ENCODE peak calls at places on chromosomes 7 and 10, in eight cellular contexts. O is fibroblast of lung, W is K562, S is DND-41, F is IMR-90, Q is GM23248, L is GM23338, Y is SK-N-SH. R is an unnamed sample.
A peak's percentile ranks its signal among the peaks of the same experiment; 100 is the strongest.

GRCh38 chr7:33286521-33286920 is 157.2 kb downstream of the BBS9 start:
- DNase-seq in O (no peak), W (no peak), S (no peak), F (no peak), Q (no peak), L (no peak), Y (no peak), R (no peak)

GRCh38 chr7:81491573-81491972 is 278.3 kb downstream of the HGF start:
- DNase-seq in O (no peak), W (no peak), S (no peak), F (no peak), Q (no peak), L (no peak), Y (no peak), R (no peak)

GRCh38 chr7:1473864-1474512 is 14.7 kb upstream of the MICALL2 start:
- DNase-seq in O (peak; percentile 68), W (peak; percentile 86), S (peak; percentile 83), F (peak; percentile 79), Q (peak; percentile 90), L (peak; percentile 93), Y (peak; percentile 97), R (peak; percentile 92)

GRCh38 chr10:114276066-114276465 is 37.0 kb downstream of the VWA2 start:
- DNase-seq in O (no peak), W (no peak), S (no peak), F (no peak), Q (no peak), L (no peak), Y (no peak), R (no peak)

GRCh38 chr10:17504547-17505245 is 50.3 kb upstream of the ST8SIA6 start:
- DNase-seq in O (peak; percentile 94), W (no peak), S (no peak), F (peak; percentile 84), Q (peak; percentile 80), L (no peak), Y (no peak), R (no peak)

GRCh38 chr10:49831352-49832040 is 69.4 kb upstream of the OGDHL start:
- DNase-seq in O (peak; percentile 74), W (no peak), S (no peak), F (peak; percentile 34), Q (peak; percentile 1), L (peak; percentile 90), Y (no peak), R (peak; percentile 85)

GRCh38 chr10:96038476-96039387 is 4.7 kb upstream of the CCNJ start:
- DNase-seq in O (no peak), W (no peak), S (no peak), F (no peak), Q (no peak), L (no peak), Y (no peak), R (peak; percentile 56)

GRCh38 chr7:18096087-18096486 is 68.4 kb upstream of the PRPS1L1 start:
- DNase-seq in O (no peak), W (no peak), S (no peak), F (no peak), Q (no peak), L (no peak), Y (no peak), R (no peak)

GRCh38 chr7:74418076-74418475 is 35.6 kb upstream of the GTF2IRD1 start:
- DNase-seq in O (no peak), W (no peak), S (no peak), F (no peak), Q (no peak), L (no peak), Y (no peak), R (no peak)

GRCh38 chr10:14681305-14681704 is 93.4 kb downstream of the FAM107B start:
- DNase-seq in O (no peak), W (no peak), S (no peak), F (peak; percentile 33), Q (no peak), L (no peak), Y (no peak), R (no peak)

GRCh38 chr7:123594813-123595241 is 6.8 kb upstream of the ASB15 start:
- DNase-seq in O (peak; percentile 6), W (no peak), S (no peak), F (no peak), Q (peak; percentile 15), L (peak; percentile 84), Y (no peak), R (peak; percentile 90)

GRCh38 chr10:60296073-60296472 is 93.6 kb downstream of the ANK3 start:
- DNase-seq in O (no peak), W (no peak), S (no peak), F (no peak), Q (no peak), L (no peak), Y (no peak), R (no peak)

GRCh38 chr7:135326636-135327280 is 93.1 kb downstream of the STRA8 start:
- DNase-seq in O (peak; percentile 54), W (no peak), S (no peak), F (peak; percentile 51), Q (peak; percentile 18), L (no peak), Y (no peak), R (no peak)

GRCh38 chr7:2032030-2032875 is 200.5 kb downstream of the MAD1L1 start:
- DNase-seq in O (peak; percentile 46), W (no peak), S (peak; percentile 17), F (peak; percentile 59), Q (peak; percentile 8), L (no peak), Y (peak; percentile 56), R (no peak)

GRCh38 chr10:31142026-31142425 is 110.4 kb upstream of the ZNF438 start:
- DNase-seq in O (peak; percentile 99), W (no peak), S (peak; percentile 3), F (peak; percentile 90), Q (peak; percentile 82), L (no peak), Y (no peak), R (no peak)

GRCh38 chr10:44786451-44786850 is 124.7 kb upstream of the TMEM72 start:
- DNase-seq in O (peak; percentile 99), W (no peak), S (no peak), F (peak; percentile 93), Q (peak; percentile 63), L (peak; percentile 7), Y (no peak), R (no peak)

GRCh38 chr10:356452-356851 is 221.2 kb downstream of the ZMYND11 start:
- DNase-seq in O (no peak), W (no peak), S (no peak), F (no peak), Q (no peak), L (no peak), Y (no peak), R (no peak)

GRCh38 chr10:88270871-88271713 is 312.0 kb downstream of the RNLS start:
- DNase-seq in O (peak; percentile 94), W (no peak), S (peak; percentile 81), F (peak; percentile 71), Q (peak; percentile 85), L (no peak), Y (no peak), R (no peak)

GRCh38 chr10:63491558-63492316 is 26.0 kb upstream of the JMJD1C start:
- DNase-seq in O (peak; percentile 63), W (no peak), S (no peak), F (peak; percentile 74), Q (peak; percentile 88), L (peak; percentile 24), Y (no peak), R (no peak)

GRCh38 chr10:51137741-51138529 is 63.6 kb downstream of the PRKG1 start:
- DNase-seq in O (peak; percentile 60), W (no peak), S (no peak), F (peak; percentile 76), Q (peak; percentile 86), L (no peak), Y (no peak), R (no peak)

GRCh38 chr7:143415696-143416095 is 7.0 kb upstream of the EPHA1 start:
- DNase-seq in O (peak; percentile 72), W (no peak), S (no peak), F (peak; percentile 56), Q (peak; percentile 47), L (no peak), Y (no peak), R (no peak)

GRCh38 chr7:36474283-36475010 is 84.8 kb downstream of the ANLN start:
- DNase-seq in O (peak; percentile 77), W (peak; percentile 50), S (no peak), F (peak; percentile 41), Q (no peak), L (no peak), Y (no peak), R (no peak)

GRCh38 chr10:42523098-42523497 is 115.3 kb downstream of the ZNF33B start:
- DNase-seq in O (no peak), W (no peak), S (no peak), F (no peak), Q (no peak), L (no peak), Y (no peak), R (no peak)

GRCh38 chr7:93430917-93431588 is 143.5 kb downstream of the CALCR start:
- DNase-seq in O (no peak), W (no peak), S (peak; percentile 46), F (no peak), Q (no peak), L (no peak), Y (no peak), R (no peak)
- H3K4me2 ChIP-seq in O (no peak overlapping the region), W (no peak overlapping the region), S (peak overlapping the region; percentile 16), F (no peak overlapping the region), Q (no peak overlapping the region), L (no peak overlapping the region), Y (no peak overlapping the region), R (no peak overlapping the region)

GRCh38 chr10:132272061-132272766 is 35.5 kb downstream of the STK32C start:
- DNase-seq in O (peak; percentile 78), W (no peak), S (no peak), F (peak; percentile 60), Q (peak; percentile 65), L (no peak), Y (no peak), R (no peak)
- H2AFZ ChIP-seq in O (no peak overlapping the region), W (no peak overlapping the region), S (no peak overlapping the region), F (peak overlapping the region; percentile 5), Q (no peak overlapping the region), L (no peak overlapping the region), Y (no peak overlapping the region), R (no peak overlapping the region)

GRCh38 chr7:27098493-27099223 is 2.9 kb upstream of the HOXA1 start:
- DNase-seq in O (peak; percentile 69), W (no peak), S (no peak), F (peak; percentile 80), Q (peak; percentile 76), L (peak; percentile 64), Y (no peak), R (peak; percentile 73)
- H3K27me3 ChIP-seq in O (no peaks in the 10 kb centered on the region), W (peaks cover 58% of the 10 kb centered on the region), S (no peaks in the 10 kb centered on the region), F (no peaks in the 10 kb centered on the region), Q (no peaks in the 10 kb centered on the region), L (peaks cover 100% of the 10 kb centered on the region), Y (peaks cover 97% of the 10 kb centered on the region), R (peaks cover 100% of the 10 kb centered on the region)

DNA sequence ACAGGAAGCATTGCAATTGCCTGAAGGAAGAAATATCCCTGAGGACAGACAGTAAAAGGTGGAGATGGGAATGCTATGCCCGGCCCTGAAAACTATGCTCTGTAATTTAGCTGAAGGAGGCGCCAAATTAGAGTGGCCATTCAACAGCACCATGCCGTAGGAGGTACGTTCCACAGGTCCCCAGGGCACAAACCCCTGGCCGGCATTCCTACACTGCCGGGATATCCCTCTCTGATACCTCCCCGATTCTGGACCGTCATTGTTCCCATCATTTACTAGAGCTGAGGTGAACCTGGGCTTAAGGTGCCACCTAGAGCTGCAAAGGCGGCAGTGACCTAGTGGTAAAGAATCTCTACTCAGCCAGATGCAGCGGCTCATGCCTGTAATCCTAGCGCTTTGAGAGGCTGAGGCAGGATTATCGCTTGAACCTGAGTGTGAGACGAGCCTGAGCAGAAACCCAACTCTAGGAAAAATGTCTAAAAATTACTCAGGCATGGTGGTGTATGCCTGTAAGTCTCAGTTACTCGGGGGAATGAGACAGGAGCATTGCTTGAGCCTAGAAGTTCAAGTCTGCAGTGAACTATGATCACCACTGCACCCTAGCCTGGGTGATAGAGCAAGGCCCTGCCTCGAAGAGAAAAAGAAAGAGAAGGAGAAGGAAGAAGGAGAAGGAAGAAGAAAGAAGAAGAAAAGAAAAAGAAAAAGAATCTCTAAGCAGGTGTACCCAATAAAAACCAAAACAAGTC is 53.0 kb upstream of the TNKS2 start:
- DNase-seq in O (peak; percentile 21), W (no peak), S (no peak), F (no peak), Q (peak; percentile 39), L (peak; percentile 96), Y (no peak), R (peak; percentile 70)
- H3K4me2 ChIP-seq in O (no peak overlapping the region), W (no peak overlapping the region), S (no peak overlapping the region), F (no peak overlapping the region), Q (no peak overlapping the region), L (peak overlapping the region; percentile 56), Y (no peak overlapping the region), R (peak overlapping the region; percentile 50)

R was measured in neural progenitor cell.